ENCODE peak calls at places on chromosomes 11 and 22, in four cellular contexts. U, V, X and P are unnamed samples.

GRCh38 chr11:64078294-64078693 is 42.6 kb downstream of the FLRT1 start:
- DNase-seq in U (no peak), V (no peak), X (no peak), P (no peak)

GRCh38 chr11:69869311-69869939 is 50.2 kb upstream of the FGF3 start:
- DNase-seq in X (no peak), V (no peak), U (no peak), P (no peak)

GRCh38 chr11:122976396-122976733 is 5.3 kb downstream of the BSX start:
- DNase-seq in U (no peak), V (no peak), X (no peak), P (no peak)

GRCh38 chr11:26753738-26754504 is 32.1 kb upstream of the SLC5A12 start:
- DNase-seq in V (peak; percentile 2), U (no peak), X (peak; percentile 86), P (peak; percentile 72)

GRCh38 chr22:37230673-37231405 is 13.2 kb downstream of the RAC2 start:
- DNase-seq in U (no peak), X (no peak), V (no peak), P (peak; percentile 57)

GRCh38 chr22:42825796-42826195 is 31.3 kb downstream of the ARFGAP3 start:
- DNase-seq in X (no peak), V (no peak), U (no peak), P (no peak)

GRCh38 chr22:45553333-45554039 is 50.8 kb downstream of the FBLN1 start:
- DNase-seq in U (peak; percentile 68), V (peak; percentile 63), X (peak; percentile 97), P (peak; percentile 86)

GRCh38 chr11:123194308-123195181 is 503 bp downstream of the CLMP start:
- DNase-seq in X (peak; percentile 63), V (no peak), U (no peak), P (no peak)

GRCh38 chr11:110219011-110219785 is 77.2 kb downstream of the RDX start:
- DNase-seq in U (no peak), V (no peak), X (no peak), P (no peak)

GRCh38 chr11:65116370-65117205 is 913 bp downstream of the ZNHIT2 start:
- DNase-seq in V (no peak), U (no peak), X (peak; percentile 27), P (peak; percentile 82)

GRCh38 chr11:44066732-44067131 is 662 bp downstream of the ACCS start:
- DNase-seq in V (peak; percentile 31), U (peak; percentile 23), X (peak; percentile 83), P (peak; percentile 61)

GRCh38 chr22:22689621-22690345 is 45.4 kb downstream of the GGTLC2 start:
- DNase-seq in V (no peak), U (no peak), X (no peak), P (no peak)

GRCh38 chr22:50165438-50166123 is 5.0 kb upstream of the PANX2 start:
- DNase-seq in V (no peak), X (no peak), U (no peak), P (peak; percentile 29)

GRCh38 chr11:86212212-86212611 is 32.3 kb upstream of the EED start:
- DNase-seq in U (no peak), X (no peak), V (no peak), P (no peak)

GRCh38 chr11:88555018-88555828 is 217.7 kb upstream of the CTSC start:
- DNase-seq in U (no peak), V (peak; percentile 95), X (peak; percentile 99), P (no peak)
- H3K4me3 ChIP-seq in U (no peak overlapping the region), V (no peak overlapping the region), X (no peak overlapping the region), P (no peak overlapping the region)

GRCh38 chr11:62514151-62514550 is 32.5 kb downstream of the AHNAK start:
- DNase-seq in X (no peak), U (no peak), V (no peak), P (no peak)

GRCh38 chr11:62516736-62517371 is 29.8 kb downstream of the AHNAK start:
- DNase-seq in U (no peak), V (no peak), X (no peak), P (no peak)

GRCh38 chr11:62512961-62513360 is 33.6 kb downstream of the AHNAK start:
- DNase-seq in X (no peak), U (no peak), V (no peak), P (no peak)

GRCh38 chr11:62508336-62509058 is 38.1 kb downstream of the AHNAK start:
- DNase-seq in X (peak; percentile 49), U (peak; percentile 68), V (peak; percentile 39), P (peak; percentile 65)

GRCh38 chr11:62513651-62514050 is 33.0 kb downstream of the AHNAK start:
- DNase-seq in V (no peak), U (no peak), X (no peak), P (no peak)
- H4K20me1 ChIP-seq in V (no peaks in the 10 kb centered on the region), U (no peaks in the 10 kb centered on the region), X (peaks cover 3% of the 10 kb centered on the region), P (no peaks in the 10 kb centered on the region)

GRCh38 chr11:15123849-15124248 is 9.1 kb downstream of the INSC start:
- DNase-seq in X (peak; percentile 65), V (peak; percentile 23), U (no peak), P (no peak)
- H3K4me3 ChIP-seq in X (no peak overlapping the region), V (no peak overlapping the region), U (no peak overlapping the region), P (no peak overlapping the region)

GRCh38 chr22:38246046-38246658 is 26.7 kb downstream of the TMEM184B start:
- DNase-seq in X (no peak), U (no peak), V (no peak), P (peak; percentile 63)
- H4K20me1 ChIP-seq in X (no peaks in the 10 kb centered on the region), U (peaks cover 7% of the 10 kb centered on the region), V (no peaks in the 10 kb centered on the region), P (no peaks in the 10 kb centered on the region)